ENCODE peak calls at places on chromosome 5, in eight cellular contexts. One of them, this sample, is unnamed.

GRCh38 chr5:170633235-170634041 is 129.6 kb downstream of the KCNIP1 start:
- DNase-seq in NCI-H1105: no peak
- DNase-seq in transverse colon: peak
- DNase-seq in SK-N-DZ: peak
- DNase-seq in stimulated activated CD4-positive, alpha-beta T cell treated with anti-CD3 and anti-CD28 coated beads, TNF-alpha, amount 100 ng/mL, for 1 hour: no peak
- DNase-seq in NCI-H1694 treated with DMSO at 0.1 percent for 48 hours: peak
- DNase-seq in coronary artery: peak
- DNase-seq in amniotic stem cell: peak
- DNase-seq in this sample: peak

GRCh38 chr5:147685991-147686390 is 96.5 kb downstream of the JAKMIP2 start:
- DNase-seq in NCI-H1105: no peak
- DNase-seq in transverse colon: no peak
- DNase-seq in SK-N-DZ: no peak
- DNase-seq in stimulated activated CD4-positive, alpha-beta T cell treated with anti-CD3 and anti-CD28 coated beads, TNF-alpha, amount 100 ng/mL, for 1 hour: no peak
- DNase-seq in NCI-H1694 treated with DMSO at 0.1 percent for 48 hours: no peak
- DNase-seq in coronary artery: no peak
- DNase-seq in amniotic stem cell: no peak
- DNase-seq in this sample: peak

GRCh38 chr5:133696782-133697507 is 84.6 kb upstream of the FSTL4 start:
- DNase-seq in NCI-H1105: no peak
- DNase-seq in transverse colon: no peak
- DNase-seq in SK-N-DZ: no peak
- DNase-seq in stimulated activated CD4-positive, alpha-beta T cell treated with anti-CD3 and anti-CD28 coated beads, TNF-alpha, amount 100 ng/mL, for 1 hour: no peak
- DNase-seq in NCI-H1694 treated with DMSO at 0.1 percent for 48 hours: no peak
- DNase-seq in coronary artery: peak
- DNase-seq in amniotic stem cell: no peak
- DNase-seq in this sample: peak

GRCh38 chr5:90263102-90263501 is 146.5 kb downstream of the CETN3 start:
- DNase-seq in NCI-H1105: no peak
- DNase-seq in transverse colon: no peak
- DNase-seq in SK-N-DZ: no peak
- DNase-seq in stimulated activated CD4-positive, alpha-beta T cell treated with anti-CD3 and anti-CD28 coated beads, TNF-alpha, amount 100 ng/mL, for 1 hour: no peak
- DNase-seq in NCI-H1694 treated with DMSO at 0.1 percent for 48 hours: no peak
- DNase-seq in coronary artery: no peak
- DNase-seq in amniotic stem cell: no peak
- DNase-seq in this sample: no peak

GRCh38 chr5:149863176-149863575 is 81.4 kb downstream of the PDE6A start:
- DNase-seq in NCI-H1105: no peak
- DNase-seq in transverse colon: no peak
- DNase-seq in SK-N-DZ: no peak
- DNase-seq in stimulated activated CD4-positive, alpha-beta T cell treated with anti-CD3 and anti-CD28 coated beads, TNF-alpha, amount 100 ng/mL, for 1 hour: no peak
- DNase-seq in NCI-H1694 treated with DMSO at 0.1 percent for 48 hours: no peak
- DNase-seq in coronary artery: no peak
- DNase-seq in amniotic stem cell: no peak
- DNase-seq in this sample: no peak

GRCh38 chr5:139543423-139543991 is 17.6 kb upstream of the UBE2D2 start:
- DNase-seq in NCI-H1105: no peak
- DNase-seq in transverse colon: peak
- DNase-seq in SK-N-DZ: peak
- DNase-seq in stimulated activated CD4-positive, alpha-beta T cell treated with anti-CD3 and anti-CD28 coated beads, TNF-alpha, amount 100 ng/mL, for 1 hour: no peak
- DNase-seq in NCI-H1694 treated with DMSO at 0.1 percent for 48 hours: no peak
- DNase-seq in coronary artery: peak
- DNase-seq in amniotic stem cell: no peak
- DNase-seq in this sample: peak

GRCh38 chr5:78899922-78900362 is 85.2 kb downstream of the ARSB start:
- DNase-seq in NCI-H1105: no peak
- DNase-seq in transverse colon: peak
- DNase-seq in SK-N-DZ: no peak
- DNase-seq in stimulated activated CD4-positive, alpha-beta T cell treated with anti-CD3 and anti-CD28 coated beads, TNF-alpha, amount 100 ng/mL, for 1 hour: no peak
- DNase-seq in NCI-H1694 treated with DMSO at 0.1 percent for 48 hours: peak
- DNase-seq in coronary artery: no peak
- DNase-seq in amniotic stem cell: no peak
- DNase-seq in this sample: no peak

GRCh38 chr5:151571270-151572173 is 19.6 kb downstream of the FAT2 start:
- DNase-seq in NCI-H1105: no peak
- DNase-seq in transverse colon: no peak
- DNase-seq in SK-N-DZ: no peak
- DNase-seq in stimulated activated CD4-positive, alpha-beta T cell treated with anti-CD3 and anti-CD28 coated beads, TNF-alpha, amount 100 ng/mL, for 1 hour: no peak
- DNase-seq in NCI-H1694 treated with DMSO at 0.1 percent for 48 hours: no peak
- DNase-seq in coronary artery: no peak
- DNase-seq in amniotic stem cell: no peak
- DNase-seq in this sample: no peak

GRCh38 chr5:148482697-148483462 is 99.1 kb downstream of the FBXO38 start:
- DNase-seq in NCI-H1105: no peak
- DNase-seq in transverse colon: peak
- DNase-seq in SK-N-DZ: peak
- DNase-seq in stimulated activated CD4-positive, alpha-beta T cell treated with anti-CD3 and anti-CD28 coated beads, TNF-alpha, amount 100 ng/mL, for 1 hour: no peak
- DNase-seq in NCI-H1694 treated with DMSO at 0.1 percent for 48 hours: peak
- DNase-seq in coronary artery: peak
- DNase-seq in amniotic stem cell: no peak
- DNase-seq in this sample: peak

GRCh38 chr5:81787843-81788242 is 36.9 kb upstream of the SSBP2 start:
- DNase-seq in NCI-H1105: peak
- DNase-seq in transverse colon: peak
- DNase-seq in SK-N-DZ: no peak
- DNase-seq in stimulated activated CD4-positive, alpha-beta T cell treated with anti-CD3 and anti-CD28 coated beads, TNF-alpha, amount 100 ng/mL, for 1 hour: no peak
- DNase-seq in NCI-H1694 treated with DMSO at 0.1 percent for 48 hours: no peak
- DNase-seq in coronary artery: no peak
- DNase-seq in amniotic stem cell: no peak
- DNase-seq in this sample: no peak

GRCh38 chr5:33346534-33346933 is 94.2 kb upstream of the TARS1 start:
- DNase-seq in NCI-H1105: no peak
- DNase-seq in transverse colon: no peak
- DNase-seq in SK-N-DZ: no peak
- DNase-seq in stimulated activated CD4-positive, alpha-beta T cell treated with anti-CD3 and anti-CD28 coated beads, TNF-alpha, amount 100 ng/mL, for 1 hour: no peak
- DNase-seq in NCI-H1694 treated with DMSO at 0.1 percent for 48 hours: no peak
- DNase-seq in coronary artery: no peak
- DNase-seq in amniotic stem cell: no peak
- DNase-seq in this sample: no peak

GRCh38 chr5:150904479-150905311 is at the start of gene ZNF300:
- DNase-seq in NCI-H1105: peak
- DNase-seq in transverse colon: peak
- DNase-seq in SK-N-DZ: peak
- DNase-seq in stimulated activated CD4-positive, alpha-beta T cell treated with anti-CD3 and anti-CD28 coated beads, TNF-alpha, amount 100 ng/mL, for 1 hour: peak
- DNase-seq in NCI-H1694 treated with DMSO at 0.1 percent for 48 hours: peak
- DNase-seq in coronary artery: peak
- DNase-seq in amniotic stem cell: peak
- DNase-seq in this sample: peak

GRCh38 chr5:133370904-133371303 is 241.4 kb downstream of the FSTL4 start:
- DNase-seq in NCI-H1105: no peak
- DNase-seq in transverse colon: no peak
- DNase-seq in SK-N-DZ: no peak
- DNase-seq in stimulated activated CD4-positive, alpha-beta T cell treated with anti-CD3 and anti-CD28 coated beads, TNF-alpha, amount 100 ng/mL, for 1 hour: no peak
- DNase-seq in NCI-H1694 treated with DMSO at 0.1 percent for 48 hours: no peak
- DNase-seq in coronary artery: peak
- DNase-seq in amniotic stem cell: no peak
- DNase-seq in this sample: no peak

GRCh38 chr5:54821445-54822330 is 163.7 kb downstream of the ESM1 start:
- DNase-seq in NCI-H1105: no peak
- DNase-seq in transverse colon: no peak
- DNase-seq in SK-N-DZ: no peak
- DNase-seq in stimulated activated CD4-positive, alpha-beta T cell treated with anti-CD3 and anti-CD28 coated beads, TNF-alpha, amount 100 ng/mL, for 1 hour: no peak
- DNase-seq in NCI-H1694 treated with DMSO at 0.1 percent for 48 hours: no peak
- DNase-seq in coronary artery: no peak
- DNase-seq in amniotic stem cell: no peak
- DNase-seq in this sample: no peak

GRCh38 chr5:41863871-41864486 is 6.2 kb downstream of the OXCT1 start:
- DNase-seq in NCI-H1105: no peak
- DNase-seq in transverse colon: no peak
- DNase-seq in SK-N-DZ: no peak
- DNase-seq in stimulated activated CD4-positive, alpha-beta T cell treated with anti-CD3 and anti-CD28 coated beads, TNF-alpha, amount 100 ng/mL, for 1 hour: no peak
- DNase-seq in NCI-H1694 treated with DMSO at 0.1 percent for 48 hours: no peak
- DNase-seq in coronary artery: no peak
- DNase-seq in amniotic stem cell: no peak
- DNase-seq in this sample: no peak

GRCh38 chr5:127358274-127358673 is 67.7 kb downstream of the MEGF10 start:
- DNase-seq in NCI-H1105: no peak
- DNase-seq in transverse colon: no peak
- DNase-seq in SK-N-DZ: no peak
- DNase-seq in stimulated activated CD4-positive, alpha-beta T cell treated with anti-CD3 and anti-CD28 coated beads, TNF-alpha, amount 100 ng/mL, for 1 hour: no peak
- DNase-seq in NCI-H1694 treated with DMSO at 0.1 percent for 48 hours: no peak
- DNase-seq in coronary artery: no peak
- DNase-seq in amniotic stem cell: peak
- DNase-seq in this sample: no peak

GRCh38 chr5:177507165-177507564 is 2.5 kb downstream of the DOK3 start:
- DNase-seq in NCI-H1105: no peak
- DNase-seq in transverse colon: no peak
- DNase-seq in SK-N-DZ: no peak
- DNase-seq in stimulated activated CD4-positive, alpha-beta T cell treated with anti-CD3 and anti-CD28 coated beads, TNF-alpha, amount 100 ng/mL, for 1 hour: no peak
- DNase-seq in NCI-H1694 treated with DMSO at 0.1 percent for 48 hours: no peak
- DNase-seq in coronary artery: no peak
- DNase-seq in amniotic stem cell: no peak
- DNase-seq in this sample: no peak

GRCh38 chr5:148909001-148909400 is 82.6 kb downstream of the ADRB2 start:
- DNase-seq in NCI-H1105: no peak
- DNase-seq in transverse colon: no peak
- DNase-seq in SK-N-DZ: no peak
- DNase-seq in stimulated activated CD4-positive, alpha-beta T cell treated with anti-CD3 and anti-CD28 coated beads, TNF-alpha, amount 100 ng/mL, for 1 hour: no peak
- DNase-seq in NCI-H1694 treated with DMSO at 0.1 percent for 48 hours: no peak
- DNase-seq in coronary artery: no peak
- DNase-seq in amniotic stem cell: peak
- DNase-seq in this sample: no peak

GRCh38 chr5:133691448-133691847 is 79.1 kb upstream of the FSTL4 start:
- DNase-seq in NCI-H1105: no peak
- DNase-seq in transverse colon: no peak
- DNase-seq in SK-N-DZ: no peak
- DNase-seq in stimulated activated CD4-positive, alpha-beta T cell treated with anti-CD3 and anti-CD28 coated beads, TNF-alpha, amount 100 ng/mL, for 1 hour: no peak
- DNase-seq in NCI-H1694 treated with DMSO at 0.1 percent for 48 hours: no peak
- DNase-seq in coronary artery: no peak
- DNase-seq in amniotic stem cell: no peak
- DNase-seq in this sample: no peak

GRCh38 chr5:73282923-73283322 is 109.9 kb downstream of the TMEM174 start:
- DNase-seq in NCI-H1105: peak
- DNase-seq in transverse colon: no peak
- DNase-seq in SK-N-DZ: no peak
- DNase-seq in stimulated activated CD4-positive, alpha-beta T cell treated with anti-CD3 and anti-CD28 coated beads, TNF-alpha, amount 100 ng/mL, for 1 hour: no peak
- DNase-seq in NCI-H1694 treated with DMSO at 0.1 percent for 48 hours: no peak
- DNase-seq in coronary artery: no peak
- DNase-seq in amniotic stem cell: no peak
- DNase-seq in this sample: peak